ENCODE peak calls at places on chromosomes 3 and 15, in nine cellular contexts. S is T-cell; P is H7; R is SW480; F is kidney; C is activated T-helper 1 cell treated with anti-CD3 and anti-CD28 coated beads, Interleukin-2, amount 50 U/mL, for 16 hours; L is astrocyte of the spinal cord; B is body of pancreas; O is tibial nerve. N is an unnamed sample.

GRCh38 chr15:33915571-33916407 is 52.5 kb upstream of the CHRM5 start:
- DNase-seq in P (no peak), L (no peak), C (no peak), S (no peak), O (no peak), R (peak; percentile 78), F (no peak), B (no peak), N (no peak)

GRCh38 chr15:76161153-76162049 is 101.6 kb downstream of the TMEM266 start:
- DNase-seq in O (no peak), C (no peak), F (peak; percentile 64), P (peak; percentile 42), B (peak; percentile 46), L (no peak), R (no peak), S (no peak), N (no peak)

GRCh38 chr3:69738291-69738690 is 973 bp upstream of the MITF start:
- DNase-seq in S (no peak), O (no peak), P (peak; percentile 10), B (no peak), F (no peak), L (peak; percentile 18), C (no peak), R (peak; percentile 39), N (no peak)

GRCh38 chr15:29220852-29221251 is 48.8 kb downstream of the NSMCE3 start:
- DNase-seq in S (no peak), R (no peak), P (no peak), L (no peak), B (no peak), O (no peak), F (no peak), C (no peak), N (no peak)

GRCh38 chr3:27666708-27667107 is 55.4 kb downstream of the EOMES start:
- DNase-seq in F (peak; percentile 89), B (peak; percentile 17), R (no peak), O (peak; percentile 54), S (no peak), P (peak; percentile 74), L (peak; percentile 91), C (no peak), N (no peak)

GRCh38 chr3:192514081-192514753 is 213.1 kb downstream of the FGF12 start:
- DNase-seq in O (no peak), R (no peak), F (peak; percentile 56), C (no peak), S (no peak), L (peak; percentile 36), P (peak; percentile 83), B (peak; percentile 41), N (no peak)

GRCh38 chr15:79973445-79974180 is 2.6 kb upstream of the BCL2A1 start:
- DNase-seq in C (no peak), B (no peak), L (no peak), O (no peak), S (no peak), F (no peak), P (no peak), R (no peak), N (no peak)

GRCh38 chr15:67172172-67172571 is 82.3 kb downstream of the AAGAB start:
- DNase-seq in F (no peak), L (no peak), P (no peak), S (no peak), C (no peak), O (no peak), B (no peak), R (no peak), N (no peak)

GRCh38 chr3:64266065-64266874 is 41.0 kb upstream of the PRICKLE2 start:
- DNase-seq in R (no peak), B (no peak), S (no peak), F (no peak), P (no peak), O (no peak), C (no peak), L (peak; percentile 97), N (no peak)

GRCh38 chr3:60931452-60931851 is 319.8 kb downstream of the FHIT start:
- DNase-seq in R (no peak), P (no peak), C (no peak), O (no peak), F (no peak), L (no peak), S (no peak), B (no peak), N (no peak)

GRCh38 chr3:21543380-21544075 is 207.5 kb downstream of the ZNF385D start:
- DNase-seq in R (no peak), O (no peak), B (no peak), P (peak; percentile 13), S (no peak), L (no peak), C (no peak), F (peak; percentile 48), N (no peak)

GRCh38 chr15:92869263-92869940 is 30.7 kb upstream of the CHD2 start:
- DNase-seq in L (no peak), S (no peak), B (no peak), O (no peak), F (no peak), R (no peak), C (no peak), P (no peak), N (no peak)

GRCh38 chr3:142021127-142021526 is 128.2 kb downstream of the TFDP2 start:
- DNase-seq in F (no peak), C (no peak), S (no peak), B (no peak), O (no peak), L (no peak), P (no peak), R (no peak), N (no peak)

GRCh38 chr15:35495075-35495474 is 50.9 kb downstream of the DPH6 start:
- DNase-seq in C (no peak), L (no peak), R (no peak), B (no peak), S (no peak), F (no peak), O (no peak), P (no peak), N (no peak)

GRCh38 chr3:148439254-148439822 is 258.4 kb upstream of the AGTR1 start:
- DNase-seq in L (no peak), O (no peak), C (no peak), B (no peak), F (no peak), R (no peak), S (no peak), P (no peak), N (no peak)

GRCh38 chr3:79515072-79515471 is 252.7 kb downstream of the ROBO1 start:
- DNase-seq in O (no peak), C (no peak), P (no peak), S (no peak), B (no peak), L (peak; percentile 22), F (no peak), R (no peak), N (no peak)

GRCh38 chr3:30266536-30266935 is 339.9 kb upstream of the TGFBR2 start:
- DNase-seq in S (no peak), C (no peak), F (no peak), R (no peak), B (no peak), O (no peak), P (no peak), L (peak; percentile 56), N (no peak)

GRCh38 chr15:84911879-84912660 is 27.6 kb downstream of the SLC28A1 start:
- DNase-seq in P (no peak), B (peak; percentile 80), F (peak; percentile 97), C (no peak), L (peak; percentile 99), R (peak; percentile 56), O (peak; percentile 78), S (no peak), N (no peak)

GRCh38 chr3:10312391-10312790 is 8.5 kb downstream of the SEC13 start:
- DNase-seq in S (no peak), B (no peak), L (no peak), P (no peak), R (no peak), C (no peak), O (no peak), F (no peak), N (no peak)

GRCh38 chr15:100438570-100438969 is 90.2 kb downstream of the CERS3 start:
- DNase-seq in P (no peak), S (peak; percentile 5), L (no peak), O (peak; percentile 28), F (no peak), C (no peak), R (no peak), B (peak; percentile 27), N (peak; percentile 94)